ENCODE peak calls at places on chromosomes 16 and 17, in four cellular contexts. X, S, N and A are unnamed samples.

GRCh38 chr16:80319181-80319580 is 221.6 kb upstream of the DYNLRB2 start:
- DNase-seq in X (no peak), S (no peak), N (no peak), A (no peak)

GRCh38 chr16:66521951-66522771 is 27.8 kb downstream of the TK2 start:
- DNase-seq in X (peak), S (peak), N (peak), A (peak)

GRCh38 chr17:39688475-39688835 is 598 bp upstream of the PGAP3 start:
- DNase-seq in X (no peak), S (peak), N (no peak), A (no peak)

GRCh38 chr16:83402160-83402794 is 405.5 kb upstream of the HSBP1 start:
- DNase-seq in X (no peak), S (no peak), N (no peak), A (no peak)

GRCh38 chr16:58098207-58099096 is 30.7 kb downstream of the CFAP20 start:
- DNase-seq in X (no peak), S (no peak), N (no peak), A (no peak)

GRCh38 chr16:24834459-24835335 is 11.1 kb upstream of the SLC5A11 start:
- DNase-seq in X (no peak), S (peak), N (peak), A (no peak)

GRCh38 chr16:53892155-53892554 is 188.2 kb downstream of the FTO start:
- DNase-seq in X (no peak), S (peak), N (peak), A (no peak)

GRCh38 chr17:28725660-28726395 is at the start of gene TLCD1:
- DNase-seq in X (no peak), S (peak), N (peak), A (peak)

GRCh38 chr16:12145918-12146317 is 169.4 kb downstream of the SNX29 start:
- DNase-seq in X (no peak), S (peak), N (no peak), A (no peak)

GRCh38 chr17:39617446-39618251 is 9.1 kb upstream of the PPP1R1B start:
- DNase-seq in X (no peak), S (peak), N (peak), A (no peak)

GRCh38 chr16:82657239-82657638 is 30.5 kb downstream of the CDH13 start:
- DNase-seq in X (no peak), S (no peak), N (no peak), A (no peak)

GRCh38 chr17:76601042-76601441 is 15.4 kb upstream of the ST6GALNAC2 start:
- DNase-seq in X (no peak), S (peak), N (no peak), A (no peak)

GRCh38 chr17:42067371-42068180 is 17.2 kb upstream of the C17orf113 start:
- DNase-seq in X (no peak), S (peak), N (peak), A (no peak)

GRCh38 chr17:12605222-12605621 is 60.5 kb upstream of the MYOCD start:
- DNase-seq in X (no peak), S (no peak), N (no peak), A (no peak)

GRCh38 chr17:43445009-43445589 is 38.7 kb upstream of the DHX8 start:
- DNase-seq in X (no peak), S (no peak), N (no peak), A (no peak)

GRCh38 chr16:25411376-25412081 is 153.9 kb upstream of the ZKSCAN2 start:
- DNase-seq in X (no peak), S (no peak), N (no peak), A (no peak)

GRCh38 chr16:64989050-64989449 is 132.8 kb downstream of the CDH11 start:
- DNase-seq in X (no peak), S (no peak), N (no peak), A (no peak)

GRCh38 chr16:85459529-85460251 is 153.4 kb upstream of the GSE1 start:
- DNase-seq in X (no peak), S (peak), N (no peak), A (no peak)

GRCh38 chr16:85364323-85365040 is 248.6 kb upstream of the GSE1 start:
- DNase-seq in X (no peak), S (no peak), N (no peak), A (no peak)

GRCh38 chr16:57500578-57501111 is 14.4 kb upstream of the DOK4 start:
- DNase-seq in X (no peak), S (no peak), N (no peak), A (no peak)

GRCh38 chr16:84418056-84418849 is 49.9 kb downstream of the ATP2C2 start:
- DNase-seq in X (no peak), S (no peak), N (no peak), A (no peak)

GRCh38 chr16:73277066-73277465 is 229.1 kb upstream of the ZFHX3 start:
- DNase-seq in X (no peak), S (no peak), N (no peak), A (no peak)

GRCh38 chr16:12211870-12212690 is 235.5 kb downstream of the SNX29 start:
- DNase-seq in X (no peak), S (no peak), N (no peak), A (no peak)

GRCh38 chr17:51028176-51028863 is 92.3 kb downstream of the SPAG9 start:
- DNase-seq in X (no peak), S (no peak), N (no peak), A (no peak)

GRCh38 chr17:41785876-41786226 is 660 bp downstream of the JUP start:
- DNase-seq in X (no peak), S (peak), N (peak), A (no peak)

GRCh38 chr17:65737451-65737850 is 176.0 kb upstream of the AXIN2 start:
- DNase-seq in X (no peak), S (no peak), N (no peak), A (no peak)

GRCh38 chr17:34719569-34719968 is 140.2 kb downstream of the TMEM132E start:
- DNase-seq in X (no peak), S (no peak), N (no peak), A (no peak)

GRCh38 chr17:76009969-76010661 is 9.5 kb downstream of the CDK3 start:
- DNase-seq in X (no peak), S (no peak), N (peak), A (no peak)

GRCh38 chr17:41678907-41679739 is 9.6 kb upstream of the EIF1 start:
- DNase-seq in X (peak), S (peak), N (peak), A (no peak)

DNA sequence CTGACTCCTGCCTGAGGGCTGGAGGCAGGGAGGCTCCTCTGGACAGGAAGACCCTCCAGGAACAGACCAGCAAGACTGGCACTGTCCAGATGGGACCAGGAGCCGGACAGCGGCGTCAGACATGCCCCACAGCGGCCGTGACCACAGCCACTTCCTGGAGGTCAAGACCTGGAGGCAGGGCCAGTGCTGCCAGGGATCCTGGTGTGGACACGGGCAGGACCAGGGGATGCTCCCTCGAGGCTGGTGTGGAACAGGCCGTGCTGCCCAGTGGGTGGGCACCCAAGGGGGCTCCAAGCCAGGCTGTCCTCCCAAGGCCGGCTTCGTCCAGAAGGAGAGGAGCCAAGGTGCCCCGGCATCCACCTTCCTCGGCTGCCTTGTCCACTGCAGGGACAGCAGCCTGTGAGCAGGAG is 4.5 kb upstream of the CCDC57 start:
- DNase-seq in X (no peak), S (no peak), N (no peak), A (no peak)
- TF ChIP-seq SPI1 in X (no peak), S (no peak), N (no peak), A (no peak)

DNA sequence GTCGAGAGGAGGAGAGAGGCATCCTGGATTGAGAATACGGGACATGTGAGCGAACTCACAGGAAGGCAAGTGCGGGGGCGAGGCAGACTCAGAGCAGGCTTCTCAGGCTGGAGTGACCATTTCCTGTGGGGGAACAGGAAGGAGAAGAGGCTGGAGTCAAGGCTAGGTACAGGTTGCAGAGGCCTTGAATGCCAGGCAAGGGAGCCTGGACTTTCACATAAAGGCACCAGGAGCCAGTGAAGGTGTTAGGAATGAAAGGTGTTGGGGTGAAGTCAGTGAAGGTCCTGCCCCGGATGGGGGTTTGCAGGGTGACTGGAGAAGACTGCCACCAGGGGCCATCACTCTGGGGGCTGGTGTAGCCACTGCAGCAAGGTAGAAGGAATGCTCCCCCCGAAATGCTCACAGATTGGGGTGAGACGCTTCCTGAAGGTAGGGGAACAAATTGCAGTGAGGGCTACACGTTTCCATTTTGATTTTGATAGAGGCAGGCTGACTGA is 5.3 kb upstream of the GPRC5C start:
- DNase-seq in X (no peak), S (peak), N (no peak), A (no peak)
- TF ChIP-seq SPI1 in X (no peak), S (no peak), N (no peak), A (no peak)

GRCh38 chr17:73317554-73318426 is 6.0 kb upstream of the CDC42EP4 start:
- DNase-seq in X (no peak), S (peak), N (no peak), A (no peak)
- TF ChIP-seq SPI1 in X (no peak), S (no peak), N (no peak), A (no peak)

GRCh38 chr16:89020068-89020924 is 43.3 kb upstream of the CBFA2T3 start:
- DNase-seq in X (peak), S (peak), N (no peak), A (peak)
- TF ChIP-seq SPI1 in X (no peak), S (no peak), N (no peak), A (no peak)

DNA sequence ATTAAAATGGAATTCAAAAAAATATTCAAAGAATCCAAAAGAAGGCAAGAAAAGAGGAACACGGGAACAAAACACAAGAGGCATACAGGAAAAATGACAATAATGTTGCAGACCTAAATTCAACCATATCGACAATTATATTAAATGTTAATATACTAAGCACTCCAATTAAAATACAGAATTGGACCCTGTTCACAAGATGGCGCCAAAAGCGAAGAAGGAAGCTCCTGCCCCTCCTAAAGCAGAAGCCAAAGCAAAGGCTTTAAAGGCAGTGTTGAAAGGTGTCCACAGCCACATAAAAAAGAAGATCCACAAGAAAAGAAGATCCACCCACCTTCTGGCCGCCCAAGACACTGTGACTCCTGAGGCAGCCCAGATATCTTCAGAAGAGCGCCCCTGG is 6.3 kb upstream of the XAF1 start:
- DNase-seq in X (no peak), S (peak), N (peak), A (no peak)
- TF ChIP-seq SPI1 in X (no peak), S (no peak), N (no peak), A (no peak)

DNA sequence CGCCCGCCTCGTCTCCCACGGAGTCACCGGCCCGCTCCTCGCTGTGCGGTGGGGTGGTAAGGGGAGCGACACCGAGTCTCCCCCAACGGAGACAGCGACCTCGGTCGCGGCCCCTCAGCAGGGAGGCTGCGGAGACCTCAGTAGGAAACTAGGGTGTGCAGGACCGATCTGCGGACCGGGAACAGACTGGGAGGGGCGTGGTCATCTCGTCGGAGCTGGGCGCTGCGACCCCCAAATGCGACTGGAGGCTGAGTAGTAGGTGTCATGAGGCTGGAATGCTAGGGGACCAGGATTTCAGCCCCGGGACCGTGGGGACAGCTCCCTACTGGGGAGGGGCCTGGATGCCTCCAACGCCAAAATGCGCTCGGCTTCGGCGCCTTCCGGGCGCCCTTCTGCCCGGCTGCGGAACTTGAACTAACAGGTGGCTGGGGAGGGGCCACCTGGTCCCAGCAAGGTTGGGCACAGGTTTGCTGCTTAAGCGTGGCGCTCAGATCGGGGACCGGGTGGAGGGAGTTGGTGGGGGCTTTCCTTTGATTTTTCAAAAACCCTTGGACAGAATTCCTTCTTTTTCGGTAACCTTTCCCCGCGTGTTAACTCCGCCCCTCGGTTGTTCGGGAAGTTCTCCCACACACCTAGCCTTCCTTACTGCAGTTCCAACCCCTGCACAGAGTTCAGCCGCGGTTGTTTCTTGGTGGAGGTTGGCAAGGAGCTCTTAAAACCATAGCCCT is 1.5 kb downstream of the CACNG4 start:
- DNase-seq in X (no peak), S (no peak), N (no peak), A (no peak)
- TF ChIP-seq SPI1 in X (no peak), S (no peak), N (no peak), A (no peak)

GRCh38 chr16:17417740-17418139 is 53.0 kb downstream of the XYLT1 start:
- DNase-seq in X (no peak), S (no peak), N (peak), A (no peak)

GRCh38 chr16:17414421-17414820 is 56.3 kb downstream of the XYLT1 start:
- DNase-seq in X (peak), S (no peak), N (no peak), A (no peak)

GRCh38 chr16:17414916-17415315 is 55.8 kb downstream of the XYLT1 start:
- DNase-seq in X (no peak), S (no peak), N (no peak), A (no peak)

GRCh38 chr16:17419266-17419665 is 51.5 kb downstream of the XYLT1 start:
- DNase-seq in X (no peak), S (no peak), N (no peak), A (no peak)

DNA sequence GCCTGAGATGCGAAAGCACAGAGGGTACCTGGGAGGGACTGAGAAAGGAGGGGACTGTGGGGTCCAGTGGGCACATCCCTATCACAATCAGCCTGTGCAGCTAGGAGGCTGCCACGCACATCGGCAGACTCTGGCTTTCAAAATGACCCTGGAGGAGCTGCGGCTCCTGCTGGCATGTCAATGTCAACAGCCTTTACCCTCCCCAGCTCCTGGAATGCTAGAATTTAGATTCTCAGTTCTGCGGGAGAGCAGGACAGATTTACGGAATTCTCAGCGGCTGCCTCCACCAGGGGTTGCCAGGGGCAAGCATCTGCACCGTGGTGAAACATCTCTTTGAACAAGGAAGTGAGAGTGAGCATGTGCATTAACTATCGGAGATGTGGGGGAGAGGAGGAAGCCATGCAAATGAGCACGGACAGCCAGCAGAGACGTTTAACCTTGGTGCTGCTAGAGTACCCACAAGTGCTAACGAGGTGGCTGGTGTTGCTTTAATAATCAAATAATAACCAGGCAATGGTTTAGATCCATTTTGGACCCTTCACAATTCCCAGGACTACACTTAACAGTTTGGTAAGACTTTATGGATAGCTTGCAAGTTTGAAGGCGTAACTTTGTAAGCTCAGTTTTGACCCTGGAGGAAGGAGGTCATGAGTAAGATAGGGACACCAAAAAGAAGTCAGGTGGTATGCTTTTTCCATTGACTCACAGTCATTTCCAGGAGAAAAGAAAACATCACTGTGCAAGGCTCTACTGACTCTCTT is 54.1 kb downstream of the XYLT1 start:
- DNase-seq in X (peak), S (no peak), N (peak), A (peak)
- TF ChIP-seq SPI1 in X (peak), S (no peak), N (peak), A (peak)